ENCODE peak calls at places on chromosomes 13 and 19, in ten cellular contexts. E is AG09309, U is endothelial cell, K is BE2C, V is cardiac fibroblast, A is fibroblast of villous mesenchyme, B is neural progenitor cell, H is GM12864, P is ascending aorta, G is uterus. D is an unnamed sample.

GRCh38 chr19:39398297-39398864 is 7.2 kb downstream of the MED29 start:
- DNase-seq in E (no peak), U (no peak), K (no peak), V (peak; percentile 84), A (peak; percentile 89), B (no peak), H (no peak), P (peak; percentile 55), G (peak; percentile 60), D (peak; percentile 60)

GRCh38 chr13:106446011-106446410 is 89.5 kb downstream of the EFNB2 start:
- DNase-seq in E (no peak), U (no peak), K (no peak), V (no peak), A (peak; percentile 46), B (peak; percentile 30), H (no peak), P (no peak), G (no peak), D (no peak)

GRCh38 chr13:29162638-29163037 is 342.5 kb downstream of the MTUS2 start:
- DNase-seq in E (no peak), U (no peak), K (peak; percentile 20), V (peak; percentile 16), A (peak; percentile 43), B (no peak), H (no peak), P (no peak), G (no peak), D (no peak)

GRCh38 chr13:23808803-23809202 is 80.4 kb downstream of the MIPEP start:
- DNase-seq in E (no peak), U (no peak), K (no peak), V (no peak), A (peak; percentile 53), B (no peak), H (no peak), P (no peak), G (no peak), D (no peak)

GRCh38 chr19:5154129-5154798 is 185.4 kb downstream of the KDM4B start:
- DNase-seq in E (no peak), U (peak; percentile 67), K (peak; percentile 74), V (peak; percentile 22), A (peak; percentile 25), B (peak; percentile 64), H (no peak), P (no peak), G (peak; percentile 19), D (peak; percentile 58)

GRCh38 chr13:110233682-110234280 is 73.2 kb downstream of the COL4A1 start:
- DNase-seq in E (no peak), U (no peak), K (no peak), V (peak; percentile 58), A (peak; percentile 71), B (no peak), H (no peak), P (no peak), G (no peak), D (no peak)

GRCh38 chr19:4543856-4544647 is 4.2 kb upstream of the LRG1 start:
- DNase-seq in E (no peak), U (no peak), K (no peak), V (no peak), A (no peak), B (no peak), H (no peak), P (no peak), G (no peak), D (no peak)

GRCh38 chr13:29847501-29847983 is 2.9 kb downstream of the UBL3 start:
- DNase-seq in E (no peak), U (no peak), K (peak; percentile 38), V (peak; percentile 56), A (peak; percentile 69), B (peak; percentile 14), H (no peak), P (no peak), G (no peak), D (no peak)

GRCh38 chr19:39422020-39422419 is 9.6 kb downstream of the PLEKHG2 start:
- DNase-seq in E (no peak), U (no peak), K (no peak), V (no peak), A (no peak), B (no peak), H (no peak), P (no peak), G (no peak), D (no peak)

GRCh38 chr13:108000998-108001397 is 214.3 kb downstream of the LIG4 start:
- DNase-seq in E (no peak), U (no peak), K (no peak), V (no peak), A (no peak), B (no peak), H (no peak), P (no peak), G (no peak), D (no peak)

GRCh38 chr13:92547256-92547655 is 679.4 kb upstream of the GPC6 start:
- DNase-seq in E (no peak), U (no peak), K (no peak), V (peak; percentile 1), A (no peak), B (no peak), H (no peak), P (no peak), G (no peak), D (no peak)

GRCh38 chr13:93700115-93700514 is 473.5 kb downstream of the GPC6 start:
- DNase-seq in E (no peak), U (no peak), K (no peak), V (no peak), A (no peak), B (no peak), H (no peak), P (no peak), G (no peak), D (no peak)

GRCh38 chr19:20153281-20153680 is 13.7 kb upstream of the ZNF486 start:
- DNase-seq in E (no peak), U (no peak), K (no peak), V (no peak), A (no peak), B (no peak), H (no peak), P (no peak), G (no peak), D (no peak)

DNA sequence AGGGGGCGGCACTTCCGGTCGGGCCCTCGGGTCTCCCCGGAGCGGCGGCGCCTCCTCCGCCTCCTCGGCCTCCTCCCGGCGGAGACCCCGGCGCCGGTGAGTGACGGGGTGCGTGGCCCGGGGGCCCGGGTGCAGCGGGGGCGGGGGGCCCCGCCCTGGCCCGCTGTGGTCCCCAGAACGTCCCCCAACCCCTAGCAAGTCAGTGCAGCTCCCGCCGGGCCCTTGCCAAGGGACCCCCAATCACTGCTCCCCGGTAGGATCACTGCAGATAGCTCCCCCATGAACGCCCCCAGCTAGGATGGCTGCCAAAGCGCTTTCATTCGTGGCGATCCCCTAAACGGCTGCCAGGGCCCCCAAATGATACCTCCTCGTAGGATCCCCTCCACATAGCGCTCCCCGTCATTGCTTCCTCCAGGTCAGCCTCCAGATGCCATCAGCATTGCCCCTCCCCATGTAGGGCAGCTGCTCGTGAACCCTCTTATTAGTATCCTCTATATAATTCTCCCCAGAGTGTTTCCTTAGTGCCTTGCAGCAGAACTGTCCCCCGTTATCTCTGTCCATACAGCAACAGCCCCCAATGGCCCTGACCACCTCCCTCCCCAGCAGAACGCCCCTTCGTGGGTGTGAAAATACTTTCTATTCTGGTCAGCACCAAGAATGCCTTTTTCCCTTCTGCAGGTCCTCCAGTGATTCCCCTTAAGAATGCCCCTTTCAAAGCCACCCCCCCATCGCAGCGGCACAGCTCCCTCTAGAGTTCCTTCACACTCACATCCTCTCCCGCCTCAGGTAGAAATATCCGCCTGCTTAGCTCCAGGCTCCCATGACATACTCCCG is at the start of gene ZNF865:
- DNase-seq in E (no peak), U (peak; percentile 71), K (peak; percentile 79), V (peak; percentile 91), A (peak; percentile 87), B (peak; percentile 92), H (peak; percentile 57), P (no peak), G (peak; percentile 69), D (peak; percentile 55)
- TF ChIP-seq CTCF in E (peak; percentile 91), U (no peak), K (peak; percentile 90), V (peak; percentile 92), A (peak; percentile 84), B (peak; percentile 76), H (peak; percentile 81), P (peak; percentile 72), G (peak; percentile 69), D (no peak)

DNA sequence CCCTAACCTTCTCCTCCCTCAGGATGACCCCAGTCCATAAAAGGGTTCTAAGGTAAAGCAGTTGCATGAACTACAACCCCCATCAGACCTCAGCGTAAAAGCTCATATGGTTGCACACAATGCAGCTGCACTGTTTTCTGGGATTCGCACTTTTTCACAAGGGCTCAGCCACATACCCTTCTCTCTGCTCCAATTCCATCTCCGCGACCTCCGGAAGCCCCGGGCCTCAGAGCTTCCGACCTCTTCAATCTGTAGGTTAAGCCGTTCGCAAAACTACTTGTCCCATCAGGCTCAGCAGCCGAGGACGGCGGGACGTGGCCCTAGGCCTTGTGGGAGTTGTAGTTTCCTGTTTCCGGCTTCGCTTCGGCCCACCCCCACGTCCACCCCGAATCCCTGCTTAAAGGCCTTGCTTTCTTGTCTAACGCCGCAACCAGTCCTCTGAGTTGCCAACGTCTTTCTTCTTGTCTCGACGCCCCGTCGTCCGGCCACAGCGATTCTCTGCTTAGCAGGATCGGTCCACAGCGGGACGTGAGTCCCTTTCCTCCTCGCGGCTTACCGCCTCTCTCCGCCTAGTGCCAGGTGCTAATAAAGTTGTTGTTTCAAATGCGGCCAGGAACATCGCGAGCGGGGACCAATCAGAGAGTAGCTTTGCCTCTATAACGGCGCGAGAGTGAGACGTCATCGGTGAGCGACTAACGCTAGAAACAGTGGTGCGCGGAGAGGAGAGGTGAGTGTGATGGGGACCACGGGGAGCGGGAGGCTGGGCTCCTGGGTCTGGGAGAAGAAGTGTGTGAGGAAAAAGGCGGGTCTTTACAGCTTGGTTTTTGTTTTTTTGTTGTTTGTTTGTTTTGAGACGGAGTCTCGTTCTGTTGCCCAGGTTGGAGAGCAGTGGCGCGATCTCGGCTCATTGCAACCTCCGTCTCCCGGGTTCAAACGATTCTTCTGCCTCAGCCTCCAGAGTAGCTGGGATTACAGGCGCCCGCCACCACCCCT is at the start of the genes PRPF31 and TFPT:
- DNase-seq in E (peak; percentile 92), U (peak; percentile 88), K (peak; percentile 94), V (peak; percentile 98), A (peak; percentile 99), B (peak; percentile 99), H (peak; percentile 95), P (peak; percentile 85), G (peak; percentile 96), D (peak; percentile 90)
- TF ChIP-seq CTCF in E (no peak), U (no peak), K (no peak), V (no peak), A (no peak), B (no peak), H (no peak), P (no peak), G (no peak), D (no peak)

DNA sequence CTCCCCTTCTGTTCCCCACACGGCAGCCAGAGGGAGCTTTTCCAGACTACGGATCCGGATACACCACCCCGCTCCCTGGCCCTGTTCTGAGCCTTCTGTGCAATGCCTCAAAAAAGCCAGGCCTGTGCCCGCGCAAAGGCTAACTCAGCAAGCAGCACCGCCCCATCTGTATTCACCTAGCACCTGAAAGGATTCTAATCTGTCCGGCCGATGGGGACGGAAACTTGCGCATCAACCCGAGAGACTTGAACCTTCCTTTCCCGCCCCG is 589 bp downstream of the ZBTB45 start:
- DNase-seq in E (peak; percentile 14), U (peak; percentile 74), K (peak; percentile 82), V (peak; percentile 78), A (peak; percentile 79), B (peak; percentile 89), H (no peak), P (no peak), G (peak; percentile 66), D (peak; percentile 28)
- TF ChIP-seq CTCF in E (peak; percentile 83), U (no peak), K (peak; percentile 76), V (peak; percentile 80), A (peak; percentile 80), B (peak; percentile 55), H (peak; percentile 55), P (no peak), G (peak; percentile 70), D (no peak)

GRCh38 chr19:984165-984967 is at the start of gene WDR18:
- DNase-seq in E (peak; percentile 17), U (peak; percentile 88), K (peak; percentile 95), V (peak; percentile 91), A (peak; percentile 88), B (peak; percentile 95), H (peak; percentile 63), P (peak; percentile 57), G (peak; percentile 93), D (peak; percentile 89)
- TF ChIP-seq CTCF in E (no peak), U (peak; percentile 17), K (no peak), V (no peak), A (no peak), B (peak; percentile 8), H (peak; percentile 11), P (peak; percentile 11), G (peak; percentile 66), D (no peak)

D was measured in activated B cell treated with CpG ODN at 0.5 μM for 24 hours.